ENCODE peak calls at places on chromosomes 13 and 19, in five cellular contexts. X, O, Y, T and M are unnamed samples.
A peak's percentile ranks its signal among the peaks of the same experiment; 100 is the strongest.

GRCh38 chr19:34600366-34600765 is 76.6 kb downstream of the SCGB2B2 start:
- DNase-seq in Y (no peak), T (no peak), X (no peak), O (no peak), M (no peak)

GRCh38 chr13:82747948-82748347 is 1134.3 kb downstream of the SLITRK1 start:
- DNase-seq in T (no peak), O (no peak), X (no peak), Y (no peak), M (no peak)

GRCh38 chr13:73745190-73745589 is 389.0 kb downstream of the KLF12 start:
- DNase-seq in O (no peak), Y (no peak), X (no peak), T (no peak), M (no peak)

GRCh38 chr19:40799558-40800338 is 757 bp downstream of the EGLN2 start:
- DNase-seq in T (peak; percentile 44), O (peak; percentile 83), Y (no peak), X (no peak), M (no peak)

GRCh38 chr13:93147293-93147645 is 79.3 kb upstream of the GPC6 start:
- DNase-seq in T (no peak), O (no peak), Y (no peak), X (no peak), M (no peak)

GRCh38 chr13:110347535-110348308 is 40.6 kb downstream of the COL4A2 start:
- DNase-seq in Y (peak; percentile 98), T (no peak), O (no peak), X (no peak), M (no peak)

GRCh38 chr13:24267283-24267682 is 42.1 kb upstream of the C1QTNF9 start:
- DNase-seq in T (no peak), X (no peak), O (no peak), Y (no peak), M (no peak)

GRCh38 chr19:33524024-33524664 is 2.6 kb upstream of the PEPD start:
- DNase-seq in Y (no peak), T (no peak), X (no peak), O (peak; percentile 81), M (no peak)

GRCh38 chr19:31340059-31341025 is 8.9 kb downstream of the TSHZ3 start:
- DNase-seq in X (no peak), T (peak; percentile 33), Y (no peak), O (no peak), M (no peak)

GRCh38 chr13:39559838-39560237 is 43.2 kb downstream of the LHFPL6 start:
- DNase-seq in X (no peak), Y (no peak), O (no peak), T (no peak), M (no peak)

GRCh38 chr13:19152403-19152802 is 29.2 kb downstream of the TUBA3C start:
- DNase-seq in O (no peak), T (no peak), X (no peak), Y (no peak), M (no peak)

GRCh38 chr19:49851456-49852259 is 699 bp downstream of the PTOV1 start:
- DNase-seq in O (no peak), Y (no peak), X (no peak), T (no peak), M (peak; percentile 50)

GRCh38 chr13:97460004-97460756 is 26.2 kb downstream of the RAP2A start:
- DNase-seq in O (no peak), T (no peak), Y (peak; percentile 20), X (no peak), M (no peak)

GRCh38 chr19:47729468-47729798 is 15.9 kb upstream of the NOP53 start:
- DNase-seq in Y (peak; percentile 96), O (peak; percentile 90), T (no peak), X (peak; percentile 46), M (no peak)

GRCh38 chr19:4139614-4140236 is 13.7 kb upstream of the CREB3L3 start:
- DNase-seq in X (peak; percentile 71), T (peak; percentile 81), O (peak; percentile 82), Y (peak; percentile 52), M (peak; percentile 87)

GRCh38 chr19:4144666-4145261 is 8.7 kb upstream of the CREB3L3 start:
- DNase-seq in X (no peak), T (no peak), O (no peak), Y (peak; percentile 67), M (no peak)

GRCh38 chr19:4136680-4137088 is 12.8 kb upstream of the MAP2K2 start:
- DNase-seq in O (no peak), X (no peak), Y (no peak), T (no peak), M (no peak)

GRCh38 chr19:4138445-4138844 is 14.5 kb upstream of the MAP2K2 start:
- DNase-seq in X (no peak), O (no peak), Y (no peak), T (no peak), M (no peak)

DNA sequence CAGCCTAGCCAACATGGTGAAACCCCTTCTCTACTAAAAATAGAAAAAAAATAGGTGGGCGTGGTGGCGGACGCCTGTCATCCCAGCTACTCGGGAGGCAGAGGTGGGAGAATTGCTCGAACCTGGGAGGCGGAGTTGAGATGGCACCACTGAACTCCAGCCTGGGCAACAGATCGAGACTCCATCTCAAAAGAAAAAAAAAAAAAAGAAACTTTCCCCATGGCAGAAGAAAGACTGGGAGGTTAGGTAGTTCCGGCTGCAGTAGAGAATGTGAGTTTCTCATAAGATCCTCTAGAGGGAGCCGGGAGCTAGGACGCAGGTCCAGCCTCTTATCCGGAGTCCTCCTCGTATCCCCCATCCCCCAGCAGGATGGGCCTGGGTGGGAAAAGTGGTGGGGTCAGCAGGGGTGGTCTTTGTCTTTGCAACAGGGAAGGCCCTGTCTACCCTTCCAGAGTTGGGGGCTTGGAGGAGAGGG is 13.2 kb upstream of the CREB3L3 start:
- DNase-seq in O (no peak), X (no peak), T (peak; percentile 66), Y (peak; percentile 45), M (peak; percentile 59)
- TF ChIP-seq CTCF in O (peak; percentile 46), X (peak; percentile 52), T (peak; percentile 79), Y (peak; percentile 55), M (peak; percentile 81)

GRCh38 chr13:95206116-95206515 is 95.1 kb downstream of the ABCC4 start:
- DNase-seq in T (no peak), X (no peak), O (no peak), Y (no peak), M (no peak)
- H3K4me3 ChIP-seq in T (no peak overlapping the region), X (no peak overlapping the region), O (no peak overlapping the region), Y (no peak overlapping the region), M (no peak overlapping the region)

GRCh38 chr19:3969435-3970312 is 1.2 kb downstream of the DAPK3 start:
- DNase-seq in T (no peak), O (peak; percentile 80), X (no peak), Y (peak; percentile 64), M (no peak)

GRCh38 chr19:3964256-3965194 is 6.4 kb downstream of the DAPK3 start:
- DNase-seq in T (no peak), Y (no peak), O (peak; percentile 74), X (no peak), M (no peak)

GRCh38 chr19:3963458-3964255 is 7.2 kb downstream of the DAPK3 start:
- DNase-seq in X (no peak), Y (no peak), O (peak; percentile 64), T (no peak), M (no peak)

GRCh38 chr19:3968556-3969434 is 2.1 kb downstream of the DAPK3 start:
- DNase-seq in Y (peak; percentile 93), T (peak; percentile 90), O (peak; percentile 98), X (peak; percentile 79), M (peak; percentile 52)

DNA sequence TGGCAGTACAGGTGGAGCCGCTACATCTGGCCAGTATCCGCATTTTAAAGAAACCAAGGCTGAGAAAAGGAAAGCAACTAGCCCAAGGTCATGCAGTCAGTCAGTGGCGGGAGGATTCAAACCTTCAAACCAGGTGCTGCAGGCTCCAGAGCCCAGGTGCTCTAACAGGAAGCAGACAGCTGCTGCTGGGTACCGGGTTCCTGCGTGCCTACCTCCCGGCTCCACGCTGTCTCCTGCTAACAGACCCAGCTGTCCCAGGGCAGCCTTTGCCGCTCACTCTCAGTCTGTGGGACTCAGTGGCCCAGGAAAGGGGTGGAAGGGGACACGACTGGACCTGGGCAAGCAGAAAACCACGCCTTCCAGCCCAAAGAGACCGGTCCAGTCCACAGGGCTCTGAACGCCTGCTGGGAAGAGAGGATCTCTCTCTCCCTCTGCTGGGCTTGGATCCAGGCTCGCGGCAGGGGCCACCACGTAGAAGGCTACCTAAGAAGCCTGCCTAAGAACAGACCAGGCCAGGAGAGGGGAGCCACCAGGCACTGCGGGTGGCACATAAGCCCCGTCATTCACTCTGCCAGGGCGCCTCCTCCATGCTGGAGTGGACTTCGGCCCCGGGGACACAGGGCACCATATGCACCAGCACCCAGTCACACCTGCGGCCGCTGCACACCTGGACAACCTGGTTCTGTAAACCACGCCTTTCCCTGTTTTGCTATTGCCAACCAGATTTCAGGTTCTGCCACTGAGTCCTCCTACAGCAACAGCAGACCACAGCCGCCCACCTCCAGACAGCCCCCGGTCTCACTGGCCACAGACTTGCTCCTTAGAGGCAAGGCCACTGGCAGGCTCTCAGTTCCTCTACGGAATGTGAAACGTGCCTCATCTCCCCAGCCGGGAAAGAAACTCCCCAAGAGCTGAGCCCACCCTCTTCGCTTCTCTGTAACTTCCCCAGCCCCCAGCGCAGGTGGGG is 4.6 kb downstream of the DAPK3 start:
- DNase-seq in X (no peak), T (no peak), Y (no peak), O (peak; percentile 80), M (no peak)
- H3K36me3 ChIP-seq in X (peaks cover 25% of the 10 kb centered on the region), T (peaks cover 56% of the 10 kb centered on the region), Y (peaks cover 10% of the 10 kb centered on the region), O (peaks cover 71% of the 10 kb centered on the region), M (peaks cover 79% of the 10 kb centered on the region)

DNA sequence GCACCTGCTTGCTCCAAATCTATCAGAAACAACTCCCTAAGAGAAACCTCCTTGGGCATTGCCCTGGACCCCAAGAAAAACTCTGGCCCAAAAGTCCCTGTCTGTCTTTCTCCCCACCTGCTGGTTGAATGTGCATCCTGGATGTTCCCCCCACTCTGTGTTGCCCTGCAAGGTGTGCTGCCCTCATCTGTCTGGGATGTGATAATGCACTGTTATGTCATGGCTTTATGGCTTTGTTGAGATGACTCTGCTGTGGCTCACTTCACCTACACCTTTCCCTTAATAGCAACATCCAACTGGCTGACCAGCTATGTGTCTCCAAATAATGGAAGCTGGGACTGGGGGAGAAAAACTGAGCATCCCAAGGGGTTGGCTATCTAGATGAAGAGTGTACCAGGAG is 2.6 kb downstream of the ZNF20 start:
- DNase-seq in X (no peak), Y (no peak), T (no peak), O (no peak), M (peak; percentile 27)
- TF ChIP-seq CTCF in X (no peak), Y (no peak), T (peak; percentile 48), O (peak; percentile 26), M (peak; percentile 53)

GRCh38 chr19:18861235-18861634 is 29.5 kb downstream of the UPF1 start:
- DNase-seq in Y (no peak), O (no peak), X (no peak), T (no peak), M (no peak)

GRCh38 chr19:18861917-18862316 is 30.2 kb downstream of the UPF1 start:
- DNase-seq in T (no peak), Y (no peak), O (no peak), X (no peak), M (no peak)

GRCh38 chr19:18863843-18864362 is 32.1 kb downstream of the CERS1 start:
- DNase-seq in X (no peak), Y (no peak), T (no peak), O (no peak), M (no peak)

GRCh38 chr19:18865106-18865972 is 30.6 kb downstream of the CERS1 start:
- DNase-seq in Y (no peak), O (no peak), T (no peak), X (no peak), M (no peak)

GRCh38 chr19:18862976-18863842 is 31.4 kb downstream of the UPF1 start:
- DNase-seq in T (no peak), O (no peak), X (no peak), Y (no peak), M (no peak)
- H3K4me3 ChIP-seq in T (no peak overlapping the region), O (no peak overlapping the region), X (no peak overlapping the region), Y (no peak overlapping the region), M (no peak overlapping the region)

GRCh38 chr13:106295971-106296370 is 239.5 kb downstream of the EFNB2 start:
- DNase-seq in O (no peak), T (no peak), X (no peak), Y (no peak), M (peak; percentile 94)
- H3K36me3 ChIP-seq in O (no peaks in the 10 kb centered on the region), T (no peaks in the 10 kb centered on the region), X (no peaks in the 10 kb centered on the region), Y (no peaks in the 10 kb centered on the region), M (no peaks in the 10 kb centered on the region)